ENCODE peak calls at places on chromosome 15, in ten cellular contexts. J is LoVo; E is progenitor cell of endocrine pancreas; U is naive thymus-derived CD4-positive, alpha-beta T cell; N is sciatic nerve; B is EL; W is colonic mucosa; F is body of pancreas; R is GM10248; M is GM19239. V is an unnamed sample.
A peak's percentile ranks its signal among the peaks of the same experiment; 100 is the strongest.

GRCh38 chr15:40331637-40332036 is 8.1 kb downstream of the INAFM2 start:
- DNase-seq in E (no peak), N (no peak), M (no peak), J (no peak), W (no peak), R (no peak), U (no peak), B (no peak), F (no peak), V (no peak)

GRCh38 chr15:64943512-64944225 is 32.0 kb downstream of the ANKDD1A start:
- DNase-seq in M (no peak), F (no peak), N (no peak), R (no peak), W (no peak), U (no peak), E (no peak), J (no peak), B (no peak), V (no peak)

GRCh38 chr15:61309236-61310016 is 80.3 kb upstream of the RORA start:
- DNase-seq in W (no peak), B (no peak), N (no peak), R (no peak), E (no peak), M (no peak), F (no peak), U (no peak), J (no peak), V (no peak)

GRCh38 chr15:63598467-63599400 is 1.5 kb downstream of the FBXL22 start:
- DNase-seq in U (no peak), R (no peak), W (peak; percentile 81), B (no peak), E (no peak), N (no peak), M (no peak), F (no peak), J (no peak), V (no peak)

GRCh38 chr15:63469190-63469589 is 35.2 kb upstream of the USP3 start:
- DNase-seq in U (no peak), J (no peak), R (no peak), M (no peak), W (no peak), B (no peak), E (no peak), F (no peak), N (no peak), V (no peak)

GRCh38 chr15:41878355-41878699 is 15.5 kb downstream of the SPTBN5 start:
- DNase-seq in E (no peak), R (no peak), B (no peak), M (no peak), F (no peak), U (no peak), J (no peak), W (no peak), N (no peak), V (no peak)

GRCh38 chr15:61038387-61038786 is 190.7 kb downstream of the RORA start:
- DNase-seq in W (peak; percentile 31), M (no peak), J (no peak), F (no peak), N (no peak), E (no peak), R (no peak), B (no peak), U (no peak), V (no peak)

GRCh38 chr15:50814634-50815033 is 49.1 kb upstream of the SPPL2A start:
- DNase-seq in E (no peak), N (no peak), B (no peak), J (no peak), W (no peak), F (no peak), U (no peak), R (no peak), M (no peak), V (no peak)

GRCh38 chr15:25770618-25771369 is 92.3 kb downstream of the ATP10A start:
- DNase-seq in J (no peak), U (no peak), R (no peak), F (no peak), N (no peak), M (no peak), E (no peak), B (no peak), W (no peak), V (no peak)

GRCh38 chr15:69478259-69478687 is 25.7 kb downstream of the RPLP1 start:
- DNase-seq in U (no peak), E (peak; percentile 64), B (peak; percentile 44), F (peak; percentile 61), N (peak; percentile 77), W (peak; percentile 44), J (no peak), R (peak; percentile 66), M (peak; percentile 46), V (no peak)

GRCh38 chr15:80619677-80620076 is 75.4 kb upstream of the ABHD17C start:
- DNase-seq in W (no peak), R (no peak), N (no peak), B (peak; percentile 23), F (no peak), E (no peak), J (peak; percentile 24), M (no peak), U (no peak), V (no peak)

GRCh38 chr15:97902140-97902780 is 58.2 kb upstream of the ARRDC4 start:
- DNase-seq in U (no peak), M (no peak), E (no peak), F (no peak), W (no peak), R (no peak), N (no peak), B (peak; percentile 92), J (no peak), V (no peak)

GRCh38 chr15:83545803-83546534 is 98.8 kb downstream of the SH3GL3 start:
- DNase-seq in F (no peak), E (no peak), U (no peak), M (no peak), J (no peak), N (no peak), B (no peak), W (no peak), R (no peak), V (no peak)

GRCh38 chr15:98964461-98965454 is 42.8 kb downstream of the PGPEP1L start:
- DNase-seq in N (no peak), R (no peak), M (no peak), W (no peak), F (no peak), J (no peak), E (no peak), B (no peak), U (no peak), V (no peak)

GRCh38 chr15:99703603-99704443 is 29.4 kb downstream of the LYSMD4 start:
- DNase-seq in W (no peak), B (peak; percentile 91), E (no peak), R (peak; percentile 43), F (peak; percentile 56), U (peak; percentile 34), N (no peak), J (peak; percentile 82), M (no peak), V (no peak)

GRCh38 chr15:99507016-99507731 is 58.6 kb upstream of the MEF2A start:
- DNase-seq in J (no peak), B (peak; percentile 17), M (no peak), F (peak; percentile 53), W (no peak), E (no peak), R (no peak), U (no peak), N (no peak), V (no peak)

GRCh38 chr15:55289011-55289572 is 521 bp downstream of the RAB27A start:
- DNase-seq in M (no peak), N (peak; percentile 59), J (peak; percentile 26), U (peak; percentile 19), R (peak; percentile 25), F (peak; percentile 45), W (peak; percentile 44), E (peak; percentile 10), B (peak; percentile 30), V (no peak)

GRCh38 chr15:55546718-55547117 is 38.7 kb upstream of the DNAAF4 start:
- DNase-seq in F (no peak), J (peak; percentile 32), W (no peak), R (no peak), N (no peak), B (peak; percentile 56), M (no peak), U (no peak), E (no peak), V (no peak)

GRCh38 chr15:57213783-57214366 is 162.4 kb upstream of the CGNL1 start:
- DNase-seq in E (no peak), U (peak; percentile 25), J (peak; percentile 63), M (no peak), B (peak; percentile 62), W (no peak), N (no peak), R (peak; percentile 14), F (no peak), V (no peak)

GRCh38 chr15:66580643-66581042 is 14.8 kb upstream of the LCTL start:
- DNase-seq in F (no peak), E (no peak), M (no peak), W (no peak), J (no peak), R (no peak), B (peak; percentile 56), N (no peak), U (no peak), V (no peak)

GRCh38 chr15:55879181-55879580 is 114.2 kb downstream of the NEDD4 start:
- DNase-seq in F (no peak), B (peak; percentile 21), J (no peak), W (no peak), M (no peak), U (no peak), R (no peak), E (no peak), N (no peak), V (no peak)

GRCh38 chr15:83613146-83613635 is 40.7 kb upstream of the ADAMTSL3 start:
- DNase-seq in F (no peak), W (no peak), N (no peak), M (no peak), E (no peak), B (no peak), U (no peak), J (no peak), R (no peak), V (no peak)

GRCh38 chr15:77112819-77113569 is 42.1 kb upstream of the TSPAN3 start:
- DNase-seq in W (no peak), J (no peak), R (no peak), U (no peak), F (no peak), M (no peak), E (no peak), B (no peak), N (no peak), V (no peak)

GRCh38 chr15:88987590-88987950 is 74.4 kb upstream of the MFGE8 start:
- DNase-seq in B (no peak), U (no peak), N (no peak), J (no peak), F (no peak), E (no peak), R (no peak), W (no peak), M (no peak), V (no peak)

GRCh38 chr15:93523490-93523889 is 434.5 kb upstream of the RGMA start:
- DNase-seq in B (no peak), N (no peak), J (no peak), W (no peak), F (no peak), U (no peak), M (no peak), R (no peak), E (no peak), V (no peak)

GRCh38 chr15:58260911-58261267 is 122.7 kb downstream of the AQP9 start:
- DNase-seq in W (no peak), R (no peak), B (peak; percentile 42), U (no peak), E (no peak), N (no peak), F (no peak), J (no peak), M (no peak), V (no peak)

GRCh38 chr15:59306520-59307163 is 66.0 kb downstream of the MYO1E start:
- DNase-seq in E (no peak), N (no peak), B (peak; percentile 28), U (no peak), M (no peak), R (no peak), W (no peak), J (no peak), F (no peak), V (no peak)

GRCh38 chr15:74399511-74400312 is 32.3 kb upstream of the CYP11A1 start:
- DNase-seq in J (no peak), E (no peak), W (no peak), F (no peak), B (peak; percentile 87), U (peak; percentile 25), M (no peak), N (no peak), R (no peak), V (no peak)